ENCODE peak calls at places on chromosomes 7 and 10, in eight cellular contexts. X is cardiac muscle cell; H is H7; R is HCT116; N is Calu3; E is stimulated activated CD4-positive, alpha-beta T cell treated with anti-CD3 and anti-CD28 coated beads, Interleukin-1b, Interleukin-23, amount 100 ng/mL, for 24 hours; B is endodermal cell; C is stimulated activated naive CD4-positive, alpha-beta T cell. L is an unnamed sample.

GRCh38 chr7:48806731-48807130 is 117.6 kb upstream of the CDC14C start:
- DNase-seq in C (no peak), E (no peak), B (no peak), R (no peak), N (no peak), X (no peak), H (no peak), L (no peak)

GRCh38 chr7:34061175-34061574 is 155.8 kb downstream of the BMPER start:
- DNase-seq in B (no peak), E (no peak), N (no peak), R (no peak), X (no peak), H (no peak), C (no peak), L (no peak)

GRCh38 chr10:74825371-74826141 is 844 bp upstream of the KAT6B start:
- DNase-seq in E (peak), H (peak), B (peak), N (no peak), R (no peak), C (peak), X (peak), L (no peak)

GRCh38 chr7:2876031-2876862 is 32.1 kb upstream of the GNA12 start:
- DNase-seq in N (peak), R (no peak), X (no peak), C (no peak), H (peak), B (peak), E (no peak), L (no peak)

GRCh38 chr10:131561897-131562296 is 250.4 kb upstream of the TCERG1L start:
- DNase-seq in H (no peak), E (no peak), X (no peak), N (no peak), C (no peak), B (no peak), R (no peak), L (no peak)

GRCh38 chr10:83724471-83725241 is 414.7 kb upstream of the GHITM start:
- DNase-seq in H (no peak), X (no peak), E (no peak), B (no peak), C (no peak), R (no peak), N (no peak), L (no peak)

GRCh38 chr10:130013263-130013937 is 49.3 kb upstream of the EBF3 start:
- DNase-seq in X (no peak), N (no peak), C (no peak), E (no peak), R (no peak), H (no peak), B (no peak), L (no peak)

GRCh38 chr7:18405731-18406130 is 89.8 kb upstream of the HDAC9 start:
- DNase-seq in H (no peak), E (no peak), C (no peak), X (no peak), R (no peak), N (no peak), B (no peak), L (no peak)

GRCh38 chr7:84744388-84744787 is 442.5 kb downstream of the SEMA3D start:
- DNase-seq in E (no peak), C (no peak), R (no peak), H (no peak), B (no peak), X (no peak), N (no peak), L (no peak)

GRCh38 chr7:101172854-101173751 is 7.0 kb downstream of the NAT16 start:
- DNase-seq in E (no peak), H (peak), B (peak), X (no peak), C (no peak), N (peak), R (no peak), L (peak)

GRCh38 chr7:92156976-92157375 is 22.0 kb downstream of the LRRD1 start:
- DNase-seq in X (no peak), H (no peak), N (no peak), R (no peak), B (no peak), C (no peak), E (no peak), L (no peak)

GRCh38 chr7:140238778-140239652 is 62.2 kb upstream of the KDM7A start:
- DNase-seq in C (no peak), E (no peak), N (peak), H (no peak), B (peak), R (no peak), X (no peak), L (no peak)

GRCh38 chr10:71334228-71334791 is 15.3 kb downstream of the SLC29A3 start:
- DNase-seq in R (no peak), N (no peak), B (no peak), X (no peak), E (no peak), H (no peak), C (no peak), L (no peak)

GRCh38 chr10:50431118-50431517 is 179.8 kb upstream of the ASAH2 start:
- DNase-seq in N (no peak), R (no peak), C (no peak), B (no peak), H (no peak), X (no peak), E (no peak), L (no peak)

GRCh38 chr10:61272781-61273180 is 180.4 kb downstream of the TMEM26 start:
- DNase-seq in C (no peak), B (no peak), R (no peak), N (no peak), X (no peak), E (no peak), H (no peak), L (no peak)

GRCh38 chr7:17123020-17123419 is 175.4 kb upstream of the AHR start:
- DNase-seq in R (no peak), B (no peak), H (no peak), X (no peak), C (no peak), N (no peak), E (no peak), L (no peak)

GRCh38 chr10:79203833-79204232 is 135.1 kb downstream of the ZMIZ1 start:
- DNase-seq in E (no peak), N (no peak), X (peak), R (no peak), H (no peak), C (no peak), B (no peak), L (no peak)

GRCh38 chr7:16455591-16455990 is 9.9 kb downstream of the SOSTDC1 start:
- DNase-seq in H (no peak), N (no peak), B (no peak), X (no peak), R (no peak), C (no peak), E (no peak), L (no peak)

GRCh38 chr10:118482393-118483331 is 112.8 kb downstream of the PRLHR start:
- DNase-seq in E (no peak), B (no peak), N (no peak), X (no peak), R (no peak), H (no peak), C (no peak), L (no peak)

GRCh38 chr7:142323706-142324105 is 65.8 kb upstream of the PRSS58 start:
- DNase-seq in R (peak), B (peak), C (peak), E (peak), X (peak), H (peak), N (peak), L (peak)

GRCh38 chr10:110241407-110241806 is 34.0 kb downstream of the MXI1 start:
- DNase-seq in N (no peak), H (no peak), R (no peak), E (no peak), C (no peak), B (no peak), X (no peak), L (no peak)

GRCh38 chr10:101042667-101043355 is 11.8 kb downstream of the SFXN3 start:
- DNase-seq in R (peak), N (peak), X (peak), E (peak), H (peak), C (peak), B (peak), L (peak)

GRCh38 chr7:72161534-72161933 is 250.6 kb downstream of the CALN1 start:
- DNase-seq in E (no peak), R (no peak), N (no peak), H (no peak), C (no peak), B (peak), X (no peak), L (peak)

GRCh38 chr7:47950714-47951113 is 2.4 kb upstream of the PKD1L1 start:
- DNase-seq in N (peak), E (no peak), R (no peak), C (no peak), B (no peak), H (peak), X (no peak), L (peak)

L was measured in H9.